ENCODE peak calls at places on chromosome 20, in six cellular contexts. B is CD4-positive, alpha-beta memory T cell; W is cardiac muscle cell; K is fibroblast of the aortic adventitia; I is lung; D is lower lobe of right lung. L is an unnamed sample.

GRCh38 chr20:50968289-50968688 is 9.7 kb downstream of the MOCS3 start:
- DNase-seq in B (no peak), W (no peak), K (no peak), I (no peak), D (no peak), L (no peak)

GRCh38 chr20:37365760-37366638 is 20.1 kb downstream of the SRC start:
- DNase-seq in B (no peak), W (no peak), K (no peak), I (no peak), D (no peak), L (no peak)

GRCh38 chr20:35398660-35399144 is 13.1 kb downstream of the UQCC1 start:
- DNase-seq in B (no peak), W (no peak), K (peak; percentile 91), I (no peak), D (no peak), L (no peak)

GRCh38 chr20:36116813-36117441 is 37.6 kb upstream of the EPB41L1 start:
- DNase-seq in B (no peak), W (no peak), K (peak; percentile 91), I (no peak), D (no peak), L (peak; percentile 59)

GRCh38 chr20:14865169-14865568 is 527.8 kb upstream of the FLRT3 start:
- DNase-seq in B (no peak), W (no peak), K (no peak), I (no peak), D (no peak), L (peak; percentile 11)

GRCh38 chr20:10423735-10424134 is 10.3 kb downstream of the MKKS start:
- DNase-seq in B (no peak), W (no peak), K (no peak), I (no peak), D (no peak), L (no peak)

GRCh38 chr20:37266940-37267683 is 5.5 kb upstream of the GHRH start:
- DNase-seq in B (no peak), W (no peak), K (no peak), I (no peak), D (no peak), L (no peak)

GRCh38 chr20:64133951-64134407 is 26.6 kb upstream of the NPBWR2 start:
- DNase-seq in B (no peak), W (no peak), K (no peak), I (no peak), D (peak; percentile 12), L (no peak)

GRCh38 chr20:57666834-57667157 is 43.0 kb downstream of the PMEPA1 start:
- DNase-seq in B (no peak), W (no peak), K (no peak), I (no peak), D (no peak), L (no peak)

GRCh38 chr20:63020681-63021080 is 13.9 kb upstream of the BHLHE23 start:
- DNase-seq in B (no peak), W (no peak), K (no peak), I (no peak), D (peak; percentile 18), L (no peak)

GRCh38 chr20:59778615-59779200 is 154.7 kb downstream of the SYCP2 start:
- DNase-seq in B (no peak), W (no peak), K (no peak), I (no peak), D (no peak), L (no peak)

GRCh38 chr20:50285376-50286173 is 94.9 kb downstream of the CEBPB start:
- DNase-seq in B (no peak), W (no peak), K (peak; percentile 66), I (no peak), D (no peak), L (no peak)

GRCh38 chr20:25390538-25391528 is at the start of gene ABHD12:
- DNase-seq in B (peak; percentile 95), W (peak; percentile 98), K (peak; percentile 93), I (peak; percentile 95), D (peak; percentile 98), L (peak; percentile 95)

GRCh38 chr20:45485388-45485787 is 15.8 kb downstream of the WFDC2 start:
- DNase-seq in B (no peak), W (no peak), K (no peak), I (no peak), D (no peak), L (no peak)

GRCh38 chr20:52372169-52372568 is 180.6 kb upstream of the ZFP64 start:
- DNase-seq in B (no peak), W (no peak), K (no peak), I (no peak), D (no peak), L (no peak)

GRCh38 chr20:49668181-49668877 is 45.3 kb downstream of the B4GALT5 start:
- DNase-seq in B (peak; percentile 93), W (no peak), K (no peak), I (no peak), D (peak; percentile 66), L (no peak)

GRCh38 chr20:24672181-24672880 is 202.9 kb downstream of the SYNDIG1 start:
- DNase-seq in B (no peak), W (no peak), K (no peak), I (no peak), D (no peak), L (no peak)

GRCh38 chr20:15854871-15855270 is 718.4 kb downstream of the KIF16B start:
- DNase-seq in B (no peak), W (no peak), K (no peak), I (no peak), D (no peak), L (no peak)

GRCh38 chr20:56710577-56711465 is 81.7 kb downstream of the TFAP2C start:
- DNase-seq in B (no peak), W (no peak), K (no peak), I (no peak), D (peak; percentile 54), L (peak; percentile 66)

GRCh38 chr20:52457826-52458225 is 266.2 kb upstream of the ZFP64 start:
- DNase-seq in B (no peak), W (no peak), K (no peak), I (no peak), D (no peak), L (no peak)

GRCh38 chr20:43563991-43564390 is 5.2 kb downstream of the SGK2 start:
- DNase-seq in B (no peak), W (no peak), K (no peak), I (no peak), D (no peak), L (no peak)

GRCh38 chr20:1334370-1334731 is 5.4 kb upstream of the SDCBP2 start:
- DNase-seq in B (no peak), W (no peak), K (no peak), I (no peak), D (no peak), L (no peak)

GRCh38 chr20:61896058-61896961 is 169.4 kb downstream of the TAF4 start:
- DNase-seq in B (no peak), W (peak; percentile 69), K (peak; percentile 30), I (no peak), D (no peak), L (peak; percentile 45)

GRCh38 chr20:46721476-46721875 is 12.0 kb downstream of the SLC2A10 start:
- DNase-seq in B (no peak), W (no peak), K (peak; percentile 13), I (no peak), D (no peak), L (no peak)

GRCh38 chr20:4026093-4026601 is 10.8 kb upstream of the RNF24 start:
- DNase-seq in B (no peak), W (peak; percentile 52), K (peak; percentile 82), I (no peak), D (no peak), L (peak; percentile 81)

GRCh38 chr20:34643919-34644318 is 33.0 kb downstream of the PIGU start:
- DNase-seq in B (no peak), W (no peak), K (peak; percentile 88), I (no peak), D (no peak), L (no peak)

GRCh38 chr20:4563534-4563933 is 158.2 kb upstream of the PRND start:
- DNase-seq in B (no peak), W (peak; percentile 64), K (peak; percentile 71), I (no peak), D (no peak), L (peak; percentile 38)

GRCh38 chr20:23084282-23084844 is 1.8 kb downstream of the CD93 start:
- DNase-seq in B (no peak), W (no peak), K (no peak), I (no peak), D (no peak), L (no peak)
- H3K4me3 ChIP-seq in B (no peak overlapping the region), W (no peak overlapping the region), K (no peak overlapping the region), I (peak overlapping the region; percentile 53), D (peak overlapping the region; percentile 56), L (no peak overlapping the region)

GRCh38 chr20:53931597-53931996 is 138.8 kb downstream of the BCAS1 start:
- DNase-seq in B (no peak), W (no peak), K (no peak), I (no peak), D (no peak), L (no peak)

GRCh38 chr20:53930651-53931504 is 139.5 kb downstream of the BCAS1 start:
- DNase-seq in B (no peak), W (no peak), K (no peak), I (no peak), D (no peak), L (no peak)

GRCh38 chr20:53927990-53928389 is 142.4 kb downstream of the BCAS1 start:
- DNase-seq in B (no peak), W (no peak), K (no peak), I (no peak), D (no peak), L (no peak)

GRCh38 chr20:53929974-53930650 is 140.3 kb downstream of the BCAS1 start:
- DNase-seq in B (no peak), W (no peak), K (no peak), I (no peak), D (no peak), L (no peak)

GRCh38 chr20:53929399-53929798 is 141.0 kb downstream of the BCAS1 start:
- DNase-seq in B (no peak), W (no peak), K (no peak), I (no peak), D (no peak), L (no peak)
- H3K4me3 ChIP-seq in B (no peak overlapping the region), W (no peak overlapping the region), K (no peak overlapping the region), I (no peak overlapping the region), D (no peak overlapping the region), L (no peak overlapping the region)

DNA sequence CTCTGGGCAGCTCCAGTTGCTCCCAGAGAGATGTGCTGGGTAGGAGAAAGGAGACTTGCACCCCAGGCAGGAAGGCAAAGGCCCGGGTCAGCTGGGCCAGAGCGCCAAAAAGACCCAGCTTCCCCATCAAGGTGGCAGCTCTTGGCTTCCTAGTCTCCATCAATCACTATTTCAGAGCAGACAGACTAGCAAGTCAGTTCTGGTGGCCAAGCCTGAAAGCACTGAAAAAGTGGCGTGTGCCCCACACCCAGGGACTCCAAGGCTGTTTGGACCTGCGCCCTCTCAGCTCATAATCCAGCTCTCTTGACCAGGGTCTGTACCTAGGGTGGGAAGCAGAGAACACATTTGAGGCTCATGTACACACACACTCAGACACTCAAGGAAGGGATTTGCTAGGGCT is 3.7 kb downstream of the MAFB start:
- DNase-seq in B (no peak), W (no peak), K (no peak), I (no peak), D (no peak), L (no peak)
- H3K4me3 ChIP-seq in B (no peak overlapping the region), W (no peak overlapping the region), K (no peak overlapping the region), I (no peak overlapping the region), D (peak overlapping the region; percentile 79), L (no peak overlapping the region)

DNA sequence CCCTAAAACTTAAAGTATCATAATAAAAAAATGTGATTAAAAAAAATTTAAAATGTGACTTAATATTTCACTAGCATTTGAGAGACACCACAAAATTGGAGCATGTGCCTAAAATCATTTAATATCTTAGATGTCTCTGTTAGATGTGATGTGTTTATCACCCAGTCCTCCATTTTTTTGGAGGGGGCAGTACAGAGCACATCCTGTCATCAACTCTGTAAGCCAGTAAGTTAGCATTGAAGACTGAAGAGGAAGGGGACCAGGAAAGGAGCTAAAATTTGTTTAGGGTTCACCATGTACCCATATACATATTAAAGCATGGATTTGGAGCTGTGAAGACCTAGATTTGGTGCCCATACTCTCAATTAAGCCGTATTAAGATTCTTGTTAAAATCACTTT is 30.7 kb upstream of the ADIG start:
- DNase-seq in B (no peak), W (no peak), K (no peak), I (no peak), D (no peak), L (no peak)
- H3K4me3 ChIP-seq in B (no peak overlapping the region), W (no peak overlapping the region), K (no peak overlapping the region), I (no peak overlapping the region), D (no peak overlapping the region), L (no peak overlapping the region)